ENCODE peak calls at places on chromosomes 4 and X, in four cellular contexts. One of them, this sample, is unnamed.
A peak's percentile ranks its signal among the peaks of the same experiment; 100 is the strongest.

GRCh38 chrX:86133761-86134160 is 14.5 kb upstream of the DACH2 start:
- DNase-seq in foreskin fibroblast: no peak
- DNase-seq in kidney: no peak
- DNase-seq in heart left ventricle: no peak
- DNase-seq in this sample: no peak

GRCh38 chr4:177380730-177381287 is 61.4 kb downstream of the AGA start:
- DNase-seq in foreskin fibroblast: no peak
- DNase-seq in kidney: peak; percentile 71
- DNase-seq in heart left ventricle: no peak
- DNase-seq in this sample: no peak

GRCh38 chr4:184163813-184164212 is 53.9 kb downstream of the ENPP6 start:
- DNase-seq in foreskin fibroblast: no peak
- DNase-seq in kidney: no peak
- DNase-seq in heart left ventricle: peak; percentile 55
- DNase-seq in this sample: no peak

GRCh38 chrX:71493111-71493613 is 39.7 kb upstream of the OGT start:
- DNase-seq in foreskin fibroblast: peak; percentile 2
- DNase-seq in kidney: no peak
- DNase-seq in heart left ventricle: no peak
- DNase-seq in this sample: no peak

GRCh38 chrX:63350551-63350950 is 581 bp downstream of the SPIN4 start:
- DNase-seq in foreskin fibroblast: no peak
- DNase-seq in kidney: peak; percentile 59
- DNase-seq in heart left ventricle: peak; percentile 25
- DNase-seq in this sample: no peak

GRCh38 chrX:123210252-123210651 is 26.2 kb downstream of the GRIA3 start:
- DNase-seq in foreskin fibroblast: no peak
- DNase-seq in kidney: no peak
- DNase-seq in heart left ventricle: no peak
- DNase-seq in this sample: no peak

GRCh38 chrX:44291468-44292116 is 51.9 kb downstream of the EFHC2 start:
- DNase-seq in foreskin fibroblast: no peak
- DNase-seq in kidney: no peak
- DNase-seq in heart left ventricle: no peak
- DNase-seq in this sample: no peak

GRCh38 chrX:30939928-30940327 is 50.9 kb upstream of the TAB3 start:
- DNase-seq in foreskin fibroblast: no peak
- DNase-seq in kidney: no peak
- DNase-seq in heart left ventricle: no peak
- DNase-seq in this sample: no peak

GRCh38 chr4:5812506-5813229 is 80.2 kb downstream of the CRMP1 start:
- DNase-seq in foreskin fibroblast: peak; percentile 54
- DNase-seq in kidney: no peak
- DNase-seq in heart left ventricle: no peak
- DNase-seq in this sample: no peak

GRCh38 chr4:164931551-164932324 is 45.7 kb downstream of the TRIM61 start:
- DNase-seq in foreskin fibroblast: no peak
- DNase-seq in kidney: no peak
- DNase-seq in heart left ventricle: no peak
- DNase-seq in this sample: no peak

GRCh38 chrX:54413753-54414152 is 26.5 kb upstream of the TSR2 start:
- DNase-seq in foreskin fibroblast: no peak
- DNase-seq in kidney: no peak
- DNase-seq in heart left ventricle: no peak
- DNase-seq in this sample: no peak

GRCh38 chr4:5728451-5728850 is 17.4 kb downstream of the EVC start:
- DNase-seq in foreskin fibroblast: no peak
- DNase-seq in kidney: no peak
- DNase-seq in heart left ventricle: no peak
- DNase-seq in this sample: no peak

GRCh38 chr4:80462537-80463207 is 127.1 kb downstream of the CFAP299 start:
- DNase-seq in foreskin fibroblast: no peak
- DNase-seq in kidney: no peak
- DNase-seq in heart left ventricle: no peak
- DNase-seq in this sample: no peak

GRCh38 chr4:163395055-163395454 is 51.4 kb downstream of the NPY5R start:
- DNase-seq in foreskin fibroblast: no peak
- DNase-seq in kidney: no peak
- DNase-seq in heart left ventricle: no peak
- DNase-seq in this sample: no peak

GRCh38 chrX:80879143-80879542 is 69.5 kb upstream of the BRWD3 start:
- DNase-seq in foreskin fibroblast: no peak
- DNase-seq in kidney: no peak
- DNase-seq in heart left ventricle: no peak
- DNase-seq in this sample: no peak

GRCh38 chrX:12115377-12115776 is 22.9 kb upstream of the FRMPD4 start:
- DNase-seq in foreskin fibroblast: no peak
- DNase-seq in kidney: no peak
- DNase-seq in heart left ventricle: no peak
- DNase-seq in this sample: no peak

GRCh38 chr4:144787365-144788263 is 141.7 kb downstream of the HHIP start:
- DNase-seq in foreskin fibroblast: peak; percentile 13
- DNase-seq in kidney: no peak
- DNase-seq in heart left ventricle: no peak
- DNase-seq in this sample: no peak

GRCh38 chrX:128781506-128781905 is 729.3 kb upstream of the ACTRT1 start:
- DNase-seq in foreskin fibroblast: no peak
- DNase-seq in kidney: peak; percentile 30
- DNase-seq in heart left ventricle: no peak
- DNase-seq in this sample: no peak

GRCh38 chrX:95056901-95057300 is 1382.9 kb downstream of the FAM133A start:
- DNase-seq in foreskin fibroblast: no peak
- DNase-seq in kidney: no peak
- DNase-seq in heart left ventricle: no peak
- DNase-seq in this sample: no peak

GRCh38 chr4:176788248-176788647 is 4.5 kb downstream of the VEGFC start:
- DNase-seq in foreskin fibroblast: no peak
- DNase-seq in kidney: no peak
- DNase-seq in heart left ventricle: no peak
- DNase-seq in this sample: no peak

GRCh38 chrX:36445576-36445975 is 526.0 kb downstream of the CFAP47 start:
- DNase-seq in foreskin fibroblast: no peak
- DNase-seq in kidney: no peak
- DNase-seq in heart left ventricle: no peak
- DNase-seq in this sample: no peak

GRCh38 chr4:1644906-1645657 is 39.0 kb downstream of the FAM53A start:
- DNase-seq in foreskin fibroblast: peak; percentile 35
- DNase-seq in kidney: peak; percentile 73
- DNase-seq in heart left ventricle: peak; percentile 75
- DNase-seq in this sample: no peak

GRCh38 chrX:100944601-100945000 is 15.9 kb upstream of the XKRX start:
- DNase-seq in foreskin fibroblast: no peak
- DNase-seq in kidney: no peak
- DNase-seq in heart left ventricle: no peak
- DNase-seq in this sample: no peak

GRCh38 chrX:49710744-49711319 is 15.0 kb upstream of the PAGE1 start:
- DNase-seq in foreskin fibroblast: no peak
- DNase-seq in kidney: no peak
- DNase-seq in heart left ventricle: no peak
- DNase-seq in this sample: no peak

GRCh38 chr4:123743821-123744220 is 347.2 kb downstream of the SPRY1 start:
- DNase-seq in foreskin fibroblast: no peak
- DNase-seq in kidney: no peak
- DNase-seq in heart left ventricle: no peak
- DNase-seq in this sample: no peak

GRCh38 chr4:11603594-11604194 is 175.0 kb upstream of the HS3ST1 start:
- DNase-seq in foreskin fibroblast: no peak
- DNase-seq in kidney: no peak
- DNase-seq in heart left ventricle: no peak
- DNase-seq in this sample: no peak

GRCh38 chrX:111506826-111507225 is 4.6 kb upstream of the SERTM2 start:
- DNase-seq in foreskin fibroblast: no peak
- DNase-seq in kidney: no peak
- DNase-seq in heart left ventricle: no peak
- DNase-seq in this sample: no peak

GRCh38 chr4:82201805-82202636 is 171.8 kb downstream of the HNRNPD start:
- DNase-seq in foreskin fibroblast: peak; percentile 1
- DNase-seq in kidney: no peak
- DNase-seq in heart left ventricle: peak; percentile 40
- DNase-seq in this sample: no peak
- TF ChIP-seq CTCF in foreskin fibroblast: peak; percentile 55
- TF ChIP-seq CTCF in kidney: peak; percentile 57
- TF ChIP-seq CTCF in heart left ventricle: peak; percentile 55
- TF ChIP-seq CTCF in this sample: peak; percentile 76

GRCh38 chr4:26857278-26858034 is 3.2 kb upstream of the STIM2 start:
- DNase-seq in foreskin fibroblast: peak; percentile 88
- DNase-seq in kidney: peak; percentile 97
- DNase-seq in heart left ventricle: peak; percentile 94
- DNase-seq in this sample: peak; percentile 92
- TF ChIP-seq CTCF in foreskin fibroblast: no peak
- TF ChIP-seq CTCF in kidney: no peak
- TF ChIP-seq CTCF in heart left ventricle: peak; percentile 32
- TF ChIP-seq CTCF in this sample: peak; percentile 32

GRCh38 chr4:122005064-122005755 is 53.4 kb upstream of the TRPC3 start:
- DNase-seq in foreskin fibroblast: peak; percentile 27
- DNase-seq in kidney: no peak
- DNase-seq in heart left ventricle: no peak
- DNase-seq in this sample: no peak

GRCh38 chr4:122000849-122001248 is 49.0 kb upstream of the TRPC3 start:
- DNase-seq in foreskin fibroblast: no peak
- DNase-seq in kidney: no peak
- DNase-seq in heart left ventricle: no peak
- DNase-seq in this sample: no peak

GRCh38 chr4:121998024-121998423 is 46.2 kb upstream of the TRPC3 start:
- DNase-seq in foreskin fibroblast: no peak
- DNase-seq in kidney: no peak
- DNase-seq in heart left ventricle: no peak
- DNase-seq in this sample: no peak

GRCh38 chr4:122007016-122007415 is 55.2 kb upstream of the TRPC3 start:
- DNase-seq in foreskin fibroblast: no peak
- DNase-seq in kidney: no peak
- DNase-seq in heart left ventricle: no peak
- DNase-seq in this sample: no peak

GRCh38 chr4:122003335-122003734 is 51.5 kb upstream of the TRPC3 start:
- DNase-seq in foreskin fibroblast: no peak
- DNase-seq in kidney: no peak
- DNase-seq in heart left ventricle: no peak
- DNase-seq in this sample: no peak
- TF ChIP-seq CTCF in foreskin fibroblast: peak; percentile 20
- TF ChIP-seq CTCF in kidney: no peak
- TF ChIP-seq CTCF in heart left ventricle: peak; percentile 23
- TF ChIP-seq CTCF in this sample: peak; percentile 61

DNA sequence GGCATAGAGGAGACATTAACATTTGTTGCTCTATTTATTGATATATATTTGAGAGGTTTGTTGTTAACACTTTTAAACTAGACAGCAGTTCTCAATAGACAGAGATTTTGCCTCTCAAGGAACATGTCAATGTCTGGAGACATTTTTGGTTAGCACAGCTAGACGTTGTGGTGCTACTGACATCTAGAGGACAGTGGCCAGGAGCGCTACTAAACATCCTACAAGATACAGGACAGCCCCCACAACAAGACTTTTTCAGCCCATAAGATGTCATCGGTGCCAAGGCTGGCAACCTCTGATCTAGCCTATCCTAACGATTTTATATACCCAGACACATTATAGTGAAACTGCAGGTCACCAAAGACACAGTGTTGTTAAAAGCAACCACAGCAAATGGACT is 18.4 kb upstream of the CTSO start:
- DNase-seq in foreskin fibroblast: no peak
- DNase-seq in kidney: no peak
- DNase-seq in heart left ventricle: no peak
- DNase-seq in this sample: no peak
- TF ChIP-seq CTCF in foreskin fibroblast: peak; percentile 42
- TF ChIP-seq CTCF in kidney: peak; percentile 16
- TF ChIP-seq CTCF in heart left ventricle: peak; percentile 41
- TF ChIP-seq CTCF in this sample: peak; percentile 71

This sample was measured in chondrocyte.